ENCODE peak calls at places on chromosome 3, in six cellular contexts. One of them, this sample, is unnamed.

GRCh38 chr3:172808969-172809546 is 58.5 kb downstream of the ECT2 start:
- DNase-seq in stimulated activated CD8-positive, alpha-beta memory T cell treated with anti-CD3 and anti-CD28 coated beads, Interleukin-7, amount 100 ng/mL, for 1 hour: no peak
- DNase-seq in hepatic stellate cell: no peak
- DNase-seq in stimulated activated naive CD4-positive, alpha-beta T cell: peak; percentile 1
- DNase-seq in fibroblast of mammary gland: peak; percentile 61
- DNase-seq in AG04449: peak; percentile 21
- DNase-seq in this sample: peak; percentile 24

GRCh38 chr3:170007031-170007663 is 30.6 kb upstream of the GPR160 start:
- DNase-seq in stimulated activated CD8-positive, alpha-beta memory T cell treated with anti-CD3 and anti-CD28 coated beads, Interleukin-7, amount 100 ng/mL, for 1 hour: no peak
- DNase-seq in hepatic stellate cell: peak; percentile 17
- DNase-seq in stimulated activated naive CD4-positive, alpha-beta T cell: peak; percentile 42
- DNase-seq in fibroblast of mammary gland: peak; percentile 76
- DNase-seq in AG04449: peak; percentile 19
- DNase-seq in this sample: no peak

GRCh38 chr3:133964547-133964946 is 65.2 kb downstream of the SLCO2A1 start:
- DNase-seq in stimulated activated CD8-positive, alpha-beta memory T cell treated with anti-CD3 and anti-CD28 coated beads, Interleukin-7, amount 100 ng/mL, for 1 hour: no peak
- DNase-seq in hepatic stellate cell: no peak
- DNase-seq in stimulated activated naive CD4-positive, alpha-beta T cell: no peak
- DNase-seq in fibroblast of mammary gland: no peak
- DNase-seq in AG04449: no peak
- DNase-seq in this sample: no peak

GRCh38 chr3:10602769-10603768 is 97.7 kb upstream of the ATP2B2 start:
- DNase-seq in stimulated activated CD8-positive, alpha-beta memory T cell treated with anti-CD3 and anti-CD28 coated beads, Interleukin-7, amount 100 ng/mL, for 1 hour: peak; percentile 16
- DNase-seq in hepatic stellate cell: no peak
- DNase-seq in stimulated activated naive CD4-positive, alpha-beta T cell: peak; percentile 86
- DNase-seq in fibroblast of mammary gland: no peak
- DNase-seq in AG04449: no peak
- DNase-seq in this sample: no peak

GRCh38 chr3:160001850-160002623 is 13.4 kb downstream of the IL12A start:
- DNase-seq in stimulated activated CD8-positive, alpha-beta memory T cell treated with anti-CD3 and anti-CD28 coated beads, Interleukin-7, amount 100 ng/mL, for 1 hour: no peak
- DNase-seq in hepatic stellate cell: no peak
- DNase-seq in stimulated activated naive CD4-positive, alpha-beta T cell: no peak
- DNase-seq in fibroblast of mammary gland: no peak
- DNase-seq in AG04449: no peak
- DNase-seq in this sample: no peak

GRCh38 chr3:8723612-8724011 is 10.0 kb upstream of the CAV3 start:
- DNase-seq in stimulated activated CD8-positive, alpha-beta memory T cell treated with anti-CD3 and anti-CD28 coated beads, Interleukin-7, amount 100 ng/mL, for 1 hour: no peak
- DNase-seq in hepatic stellate cell: no peak
- DNase-seq in stimulated activated naive CD4-positive, alpha-beta T cell: no peak
- DNase-seq in fibroblast of mammary gland: no peak
- DNase-seq in AG04449: no peak
- DNase-seq in this sample: no peak

GRCh38 chr3:59862686-59863085 is 812.9 kb upstream of the CFAP20DC start:
- DNase-seq in stimulated activated CD8-positive, alpha-beta memory T cell treated with anti-CD3 and anti-CD28 coated beads, Interleukin-7, amount 100 ng/mL, for 1 hour: no peak
- DNase-seq in hepatic stellate cell: peak; percentile 22
- DNase-seq in stimulated activated naive CD4-positive, alpha-beta T cell: no peak
- DNase-seq in fibroblast of mammary gland: peak; percentile 24
- DNase-seq in AG04449: no peak
- DNase-seq in this sample: no peak

GRCh38 chr3:130073582-130073981 is 8.0 kb upstream of the ALG1L2 start:
- DNase-seq in stimulated activated CD8-positive, alpha-beta memory T cell treated with anti-CD3 and anti-CD28 coated beads, Interleukin-7, amount 100 ng/mL, for 1 hour: no peak
- DNase-seq in hepatic stellate cell: no peak
- DNase-seq in stimulated activated naive CD4-positive, alpha-beta T cell: no peak
- DNase-seq in fibroblast of mammary gland: no peak
- DNase-seq in AG04449: no peak
- DNase-seq in this sample: no peak

GRCh38 chr3:110420158-110420641 is 651.4 kb upstream of the NECTIN3 start:
- DNase-seq in stimulated activated CD8-positive, alpha-beta memory T cell treated with anti-CD3 and anti-CD28 coated beads, Interleukin-7, amount 100 ng/mL, for 1 hour: no peak
- DNase-seq in hepatic stellate cell: peak; percentile 6
- DNase-seq in stimulated activated naive CD4-positive, alpha-beta T cell: no peak
- DNase-seq in fibroblast of mammary gland: peak; percentile 86
- DNase-seq in AG04449: peak; percentile 41
- DNase-seq in this sample: peak; percentile 71